ENCODE peak calls at places on chromosomes 16 and 17, in six cellular contexts. E is right atrium auricular region, A is Calu3, W is fibroblast of the aortic adventitia, U is iPS-NIHi11, J is T-helper 1 cell. X is an unnamed sample.

GRCh38 chr17:35295686-35296085 is 52.8 kb downstream of the SLFN5 start:
- DNase-seq in E (no peak), A (no peak), W (no peak), U (no peak), J (no peak), X (no peak)

GRCh38 chr17:43949777-43950176 is 4.0 kb downstream of the PYY start:
- DNase-seq in E (no peak), A (no peak), W (peak; percentile 10), U (no peak), J (no peak), X (no peak)

GRCh38 chr16:71930013-71930563 is 34.8 kb downstream of the IST1 start:
- DNase-seq in E (no peak), A (no peak), W (peak; percentile 16), U (no peak), J (no peak), X (no peak)

GRCh38 chr17:17609121-17609520 is 17.6 kb upstream of the PEMT start:
- DNase-seq in E (no peak), A (no peak), W (no peak), U (peak; percentile 73), J (no peak), X (no peak)

GRCh38 chr17:596287-596686 is 118.4 kb downstream of the VPS53 start:
- DNase-seq in E (no peak), A (peak; percentile 19), W (no peak), U (no peak), J (no peak), X (no peak)

GRCh38 chr17:56260421-56260820 is 107.1 kb downstream of the ANKFN1 start:
- DNase-seq in E (no peak), A (no peak), W (peak; percentile 7), U (no peak), J (no peak), X (peak; percentile 63)

GRCh38 chr16:56107944-56108583 is 83.2 kb upstream of the GNAO1 start:
- DNase-seq in E (no peak), A (no peak), W (no peak), U (no peak), J (no peak), X (no peak)

GRCh38 chr16:66703359-66704215 is 7.0 kb upstream of the CMTM4 start:
- DNase-seq in E (no peak), A (no peak), W (peak; percentile 62), U (no peak), J (no peak), X (no peak)